ENCODE peak calls at places on chromosomes 11 and 22, in ten cellular contexts. One of them, this sample, is unnamed. For H3K9me3, the result is how much of the 10 kb centered on the place peaks cover.

GRCh38 chr22:39845522-39845921 is 48.0 kb downstream of the ENTHD1 start:
- DNase-seq in trophoblast cell: no peak
- DNase-seq in IMR-90: no peak
- DNase-seq in HCT116: no peak
- DNase-seq in cardiac muscle cell: no peak
- DNase-seq in neural progenitor cell: no peak
- DNase-seq in left ventricle myocardium inferior: no peak
- DNase-seq in upper lobe of left lung: no peak
- DNase-seq in Peyer's patch: no peak
- DNase-seq in CD8-positive, alpha-beta T cell: no peak
- DNase-seq in this sample: no peak

GRCh38 chr22:40325315-40325714 is 21.0 kb upstream of the ADSL start:
- DNase-seq in trophoblast cell: no peak
- DNase-seq in IMR-90: no peak
- DNase-seq in HCT116: no peak
- DNase-seq in cardiac muscle cell: no peak
- DNase-seq in neural progenitor cell: no peak
- DNase-seq in left ventricle myocardium inferior: no peak
- DNase-seq in upper lobe of left lung: no peak
- DNase-seq in Peyer's patch: no peak
- DNase-seq in CD8-positive, alpha-beta T cell: peak
- DNase-seq in this sample: no peak

GRCh38 chr22:24592846-24593809 is at the start of gene LRRC75B:
- DNase-seq in trophoblast cell: peak
- DNase-seq in IMR-90: peak
- DNase-seq in HCT116: peak
- DNase-seq in cardiac muscle cell: peak
- DNase-seq in neural progenitor cell: peak
- DNase-seq in left ventricle myocardium inferior: peak
- DNase-seq in upper lobe of left lung: peak
- DNase-seq in Peyer's patch: peak
- DNase-seq in CD8-positive, alpha-beta T cell: no peak
- DNase-seq in this sample: no peak

GRCh38 chr11:66408488-66409214 is 12.2 kb upstream of the NPAS4 start:
- DNase-seq in trophoblast cell: peak
- DNase-seq in IMR-90: peak
- DNase-seq in HCT116: peak
- DNase-seq in cardiac muscle cell: peak
- DNase-seq in neural progenitor cell: peak
- DNase-seq in left ventricle myocardium inferior: peak
- DNase-seq in upper lobe of left lung: peak
- DNase-seq in Peyer's patch: peak
- DNase-seq in CD8-positive, alpha-beta T cell: peak
- DNase-seq in this sample: peak

GRCh38 chr11:76218449-76219206 is 12.3 kb upstream of the WNT11 start:
- DNase-seq in trophoblast cell: no peak
- DNase-seq in IMR-90: no peak
- DNase-seq in HCT116: no peak
- DNase-seq in cardiac muscle cell: no peak
- DNase-seq in neural progenitor cell: no peak
- DNase-seq in left ventricle myocardium inferior: peak
- DNase-seq in upper lobe of left lung: no peak
- DNase-seq in Peyer's patch: no peak
- DNase-seq in CD8-positive, alpha-beta T cell: no peak
- DNase-seq in this sample: no peak

GRCh38 chr11:60880635-60881282 is 13.4 kb downstream of the ZP1 start:
- DNase-seq in trophoblast cell: no peak
- DNase-seq in IMR-90: no peak
- DNase-seq in HCT116: no peak
- DNase-seq in cardiac muscle cell: no peak
- DNase-seq in neural progenitor cell: no peak
- DNase-seq in left ventricle myocardium inferior: no peak
- DNase-seq in upper lobe of left lung: no peak
- DNase-seq in Peyer's patch: no peak
- DNase-seq in CD8-positive, alpha-beta T cell: no peak
- DNase-seq in this sample: no peak

GRCh38 chr11:73359930-73360742 is 16.1 kb upstream of the RELT start:
- DNase-seq in trophoblast cell: no peak
- DNase-seq in IMR-90: peak
- DNase-seq in HCT116: no peak
- DNase-seq in cardiac muscle cell: peak
- DNase-seq in neural progenitor cell: peak
- DNase-seq in left ventricle myocardium inferior: no peak
- DNase-seq in upper lobe of left lung: no peak
- DNase-seq in Peyer's patch: no peak
- DNase-seq in CD8-positive, alpha-beta T cell: no peak
- DNase-seq in this sample: no peak

GRCh38 chr11:63920870-63921417 is 4.0 kb upstream of the RCOR2 start:
- DNase-seq in trophoblast cell: no peak
- DNase-seq in IMR-90: no peak
- DNase-seq in HCT116: no peak
- DNase-seq in cardiac muscle cell: no peak
- DNase-seq in neural progenitor cell: peak
- DNase-seq in left ventricle myocardium inferior: no peak
- DNase-seq in upper lobe of left lung: no peak
- DNase-seq in Peyer's patch: no peak
- DNase-seq in CD8-positive, alpha-beta T cell: peak
- DNase-seq in this sample: no peak

GRCh38 chr22:22853713-22854112 is 33.9 kb upstream of the IGLL5 start:
- DNase-seq in trophoblast cell: no peak
- DNase-seq in IMR-90: no peak
- DNase-seq in HCT116: no peak
- DNase-seq in cardiac muscle cell: no peak
- DNase-seq in neural progenitor cell: no peak
- DNase-seq in left ventricle myocardium inferior: no peak
- DNase-seq in upper lobe of left lung: no peak
- DNase-seq in Peyer's patch: no peak
- DNase-seq in CD8-positive, alpha-beta T cell: no peak
- DNase-seq in this sample: no peak

GRCh38 chr22:22855617-22856308 is 31.9 kb upstream of the IGLL5 start:
- DNase-seq in trophoblast cell: peak
- DNase-seq in IMR-90: no peak
- DNase-seq in HCT116: no peak
- DNase-seq in cardiac muscle cell: peak
- DNase-seq in neural progenitor cell: peak
- DNase-seq in left ventricle myocardium inferior: no peak
- DNase-seq in upper lobe of left lung: peak
- DNase-seq in Peyer's patch: peak
- DNase-seq in CD8-positive, alpha-beta T cell: peak
- DNase-seq in this sample: no peak

GRCh38 chr22:22856364-22856763 is 31.3 kb upstream of the IGLL5 start:
- DNase-seq in trophoblast cell: no peak
- DNase-seq in IMR-90: no peak
- DNase-seq in HCT116: no peak
- DNase-seq in cardiac muscle cell: no peak
- DNase-seq in neural progenitor cell: no peak
- DNase-seq in left ventricle myocardium inferior: no peak
- DNase-seq in upper lobe of left lung: peak
- DNase-seq in Peyer's patch: no peak
- DNase-seq in CD8-positive, alpha-beta T cell: no peak
- DNase-seq in this sample: no peak

GRCh38 chr22:22854466-22854865 is 33.1 kb upstream of the IGLL5 start:
- DNase-seq in trophoblast cell: no peak
- DNase-seq in IMR-90: no peak
- DNase-seq in HCT116: no peak
- DNase-seq in cardiac muscle cell: no peak
- DNase-seq in neural progenitor cell: no peak
- DNase-seq in left ventricle myocardium inferior: no peak
- DNase-seq in upper lobe of left lung: no peak
- DNase-seq in Peyer's patch: no peak
- DNase-seq in CD8-positive, alpha-beta T cell: no peak
- DNase-seq in this sample: no peak

GRCh38 chr22:22855085-22855484 is 32.5 kb upstream of the IGLL5 start:
- DNase-seq in trophoblast cell: no peak
- DNase-seq in IMR-90: no peak
- DNase-seq in HCT116: no peak
- DNase-seq in cardiac muscle cell: no peak
- DNase-seq in neural progenitor cell: no peak
- DNase-seq in left ventricle myocardium inferior: no peak
- DNase-seq in upper lobe of left lung: peak
- DNase-seq in Peyer's patch: no peak
- DNase-seq in CD8-positive, alpha-beta T cell: no peak
- DNase-seq in this sample: no peak
- H3K9me3 ChIP-seq in trophoblast cell: under half
- H3K9me3 ChIP-seq in IMR-90: under half
- H3K9me3 ChIP-seq in HCT116: under half
- H3K9me3 ChIP-seq in cardiac muscle cell: under half
- H3K9me3 ChIP-seq in neural progenitor cell: under half
- H3K9me3 ChIP-seq in left ventricle myocardium inferior: under half
- H3K9me3 ChIP-seq in upper lobe of left lung: under half
- H3K9me3 ChIP-seq in Peyer's patch: under half
- H3K9me3 ChIP-seq in CD8-positive, alpha-beta T cell: under half
- H3K9me3 ChIP-seq in this sample: under half

DNA sequence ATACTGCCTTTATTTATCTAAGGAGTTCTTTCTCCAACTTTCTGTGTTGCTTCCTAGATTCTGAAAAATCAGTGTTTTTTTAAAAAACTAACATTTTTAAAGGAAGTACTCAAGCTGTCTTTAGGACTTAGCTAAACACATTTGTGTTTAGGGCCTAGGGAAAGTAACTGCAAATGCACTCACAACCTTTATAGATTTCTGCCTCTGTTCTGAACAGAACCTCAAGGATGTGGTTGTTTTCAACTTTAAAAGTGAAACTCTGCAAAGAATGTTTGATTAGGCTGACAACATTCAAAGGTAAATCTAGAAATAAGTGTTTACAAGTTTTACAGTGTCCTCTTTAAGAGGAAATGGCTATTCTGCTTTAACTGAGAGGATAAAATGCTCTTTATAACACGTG is 55.4 kb upstream of the CNTN5 start:
- DNase-seq in trophoblast cell: no peak
- DNase-seq in IMR-90: no peak
- DNase-seq in HCT116: no peak
- DNase-seq in cardiac muscle cell: no peak
- DNase-seq in neural progenitor cell: no peak
- DNase-seq in left ventricle myocardium inferior: no peak
- DNase-seq in upper lobe of left lung: no peak
- DNase-seq in Peyer's patch: no peak
- DNase-seq in CD8-positive, alpha-beta T cell: no peak
- DNase-seq in this sample: no peak
- H3K9me3 ChIP-seq in trophoblast cell: under half
- H3K9me3 ChIP-seq in IMR-90: under half
- H3K9me3 ChIP-seq in HCT116: under half
- H3K9me3 ChIP-seq in cardiac muscle cell: under half
- H3K9me3 ChIP-seq in neural progenitor cell: under half
- H3K9me3 ChIP-seq in left ventricle myocardium inferior: under half
- H3K9me3 ChIP-seq in upper lobe of left lung: under half
- H3K9me3 ChIP-seq in Peyer's patch: under half
- H3K9me3 ChIP-seq in CD8-positive, alpha-beta T cell: under half
- H3K9me3 ChIP-seq in this sample: under half

GRCh38 chr22:19793161-19793560 is 32.6 kb downstream of the TBX1 start:
- DNase-seq in trophoblast cell: no peak
- DNase-seq in IMR-90: no peak
- DNase-seq in HCT116: no peak
- DNase-seq in cardiac muscle cell: no peak
- DNase-seq in neural progenitor cell: no peak
- DNase-seq in left ventricle myocardium inferior: no peak
- DNase-seq in upper lobe of left lung: no peak
- DNase-seq in Peyer's patch: no peak
- DNase-seq in CD8-positive, alpha-beta T cell: no peak
- DNase-seq in this sample: no peak

GRCh38 chr22:19791243-19791642 is 30.7 kb downstream of the TBX1 start:
- DNase-seq in trophoblast cell: no peak
- DNase-seq in IMR-90: no peak
- DNase-seq in HCT116: no peak
- DNase-seq in cardiac muscle cell: no peak
- DNase-seq in neural progenitor cell: no peak
- DNase-seq in left ventricle myocardium inferior: no peak
- DNase-seq in upper lobe of left lung: no peak
- DNase-seq in Peyer's patch: no peak
- DNase-seq in CD8-positive, alpha-beta T cell: no peak
- DNase-seq in this sample: no peak

GRCh38 chr22:19793656-19794310 is 33.2 kb downstream of the TBX1 start:
- DNase-seq in trophoblast cell: peak
- DNase-seq in IMR-90: no peak
- DNase-seq in HCT116: no peak
- DNase-seq in cardiac muscle cell: no peak
- DNase-seq in neural progenitor cell: no peak
- DNase-seq in left ventricle myocardium inferior: no peak
- DNase-seq in upper lobe of left lung: no peak
- DNase-seq in Peyer's patch: no peak
- DNase-seq in CD8-positive, alpha-beta T cell: no peak
- DNase-seq in this sample: no peak

GRCh38 chr22:19789828-19790227 is 29.2 kb downstream of the TBX1 start:
- DNase-seq in trophoblast cell: no peak
- DNase-seq in IMR-90: no peak
- DNase-seq in HCT116: no peak
- DNase-seq in cardiac muscle cell: no peak
- DNase-seq in neural progenitor cell: no peak
- DNase-seq in left ventricle myocardium inferior: no peak
- DNase-seq in upper lobe of left lung: no peak
- DNase-seq in Peyer's patch: no peak
- DNase-seq in CD8-positive, alpha-beta T cell: no peak
- DNase-seq in this sample: no peak

GRCh38 chr22:19791894-19792293 is 31.3 kb downstream of the TBX1 start:
- DNase-seq in trophoblast cell: no peak
- DNase-seq in IMR-90: no peak
- DNase-seq in HCT116: no peak
- DNase-seq in cardiac muscle cell: no peak
- DNase-seq in neural progenitor cell: no peak
- DNase-seq in left ventricle myocardium inferior: no peak
- DNase-seq in upper lobe of left lung: no peak
- DNase-seq in Peyer's patch: no peak
- DNase-seq in CD8-positive, alpha-beta T cell: no peak
- DNase-seq in this sample: no peak
- H3K9me3 ChIP-seq in trophoblast cell: under half
- H3K9me3 ChIP-seq in IMR-90: under half
- H3K9me3 ChIP-seq in HCT116: under half
- H3K9me3 ChIP-seq in cardiac muscle cell: under half
- H3K9me3 ChIP-seq in neural progenitor cell: under half
- H3K9me3 ChIP-seq in left ventricle myocardium inferior: under half
- H3K9me3 ChIP-seq in upper lobe of left lung: under half
- H3K9me3 ChIP-seq in Peyer's patch: under half
- H3K9me3 ChIP-seq in CD8-positive, alpha-beta T cell: under half
- H3K9me3 ChIP-seq in this sample: under half

GRCh38 chr11:45811109-45811435 is 6.1 kb downstream of the SLC35C1 start:
- DNase-seq in trophoblast cell: no peak
- DNase-seq in IMR-90: no peak
- DNase-seq in HCT116: no peak
- DNase-seq in cardiac muscle cell: no peak
- DNase-seq in neural progenitor cell: no peak
- DNase-seq in left ventricle myocardium inferior: no peak
- DNase-seq in upper lobe of left lung: peak
- DNase-seq in Peyer's patch: no peak
- DNase-seq in CD8-positive, alpha-beta T cell: no peak
- DNase-seq in this sample: no peak

GRCh38 chr11:45810431-45811108 is 5.6 kb downstream of the SLC35C1 start:
- DNase-seq in trophoblast cell: no peak
- DNase-seq in IMR-90: no peak
- DNase-seq in HCT116: no peak
- DNase-seq in cardiac muscle cell: no peak
- DNase-seq in neural progenitor cell: no peak
- DNase-seq in left ventricle myocardium inferior: no peak
- DNase-seq in upper lobe of left lung: no peak
- DNase-seq in Peyer's patch: no peak
- DNase-seq in CD8-positive, alpha-beta T cell: no peak
- DNase-seq in this sample: no peak

GRCh38 chr11:45811571-45812290 is 6.8 kb downstream of the SLC35C1 start:
- DNase-seq in trophoblast cell: no peak
- DNase-seq in IMR-90: no peak
- DNase-seq in HCT116: no peak
- DNase-seq in cardiac muscle cell: no peak
- DNase-seq in neural progenitor cell: no peak
- DNase-seq in left ventricle myocardium inferior: no peak
- DNase-seq in upper lobe of left lung: no peak
- DNase-seq in Peyer's patch: no peak
- DNase-seq in CD8-positive, alpha-beta T cell: no peak
- DNase-seq in this sample: no peak

GRCh38 chr11:45815747-45816146 is 10.8 kb downstream of the SLC35C1 start:
- DNase-seq in trophoblast cell: no peak
- DNase-seq in IMR-90: peak
- DNase-seq in HCT116: no peak
- DNase-seq in cardiac muscle cell: peak
- DNase-seq in neural progenitor cell: no peak
- DNase-seq in left ventricle myocardium inferior: no peak
- DNase-seq in upper lobe of left lung: no peak
- DNase-seq in Peyer's patch: no peak
- DNase-seq in CD8-positive, alpha-beta T cell: no peak
- DNase-seq in this sample: no peak

GRCh38 chr11:45812581-45813548 is 7.9 kb downstream of the SLC35C1 start:
- DNase-seq in trophoblast cell: no peak
- DNase-seq in IMR-90: no peak
- DNase-seq in HCT116: no peak
- DNase-seq in cardiac muscle cell: no peak
- DNase-seq in neural progenitor cell: no peak
- DNase-seq in left ventricle myocardium inferior: no peak
- DNase-seq in upper lobe of left lung: no peak
- DNase-seq in Peyer's patch: no peak
- DNase-seq in CD8-positive, alpha-beta T cell: no peak
- DNase-seq in this sample: no peak
- H3K9me3 ChIP-seq in trophoblast cell: under half
- H3K9me3 ChIP-seq in IMR-90: under half
- H3K9me3 ChIP-seq in HCT116: under half
- H3K9me3 ChIP-seq in cardiac muscle cell: under half
- H3K9me3 ChIP-seq in neural progenitor cell: under half
- H3K9me3 ChIP-seq in left ventricle myocardium inferior: under half
- H3K9me3 ChIP-seq in upper lobe of left lung: under half
- H3K9me3 ChIP-seq in Peyer's patch: under half
- H3K9me3 ChIP-seq in CD8-positive, alpha-beta T cell: under half
- H3K9me3 ChIP-seq in this sample: under half